ENCODE peak calls at places on chromosome 2, in six cellular contexts. One of them, this sample, is unnamed.
A peak's percentile ranks its signal among the peaks of the same experiment; 100 is the strongest.

GRCh38 chr2:239249781-239250180 is 151.0 kb downstream of the HDAC4 start:
- DNase-seq in NCI-H1105 treated with DMSO at 0.1 percent for 48 hours: no peak
- DNase-seq in activated CD8-positive, alpha-beta memory T cell treated with anti-CD3 and anti-CD28 coated beads, Interleukin-2, amount 50 U/mL, for 48 hours: no peak
- DNase-seq in posterior vena cava: peak; percentile 91
- DNase-seq in fibroblast of pulmonary artery: peak; percentile 84
- DNase-seq in anterior cingulate cortex: no peak
- DNase-seq in this sample: no peak

GRCh38 chr2:133400411-133400810 is 167.9 kb downstream of the NCKAP5 start:
- DNase-seq in NCI-H1105 treated with DMSO at 0.1 percent for 48 hours: no peak
- DNase-seq in activated CD8-positive, alpha-beta memory T cell treated with anti-CD3 and anti-CD28 coated beads, Interleukin-2, amount 50 U/mL, for 48 hours: no peak
- DNase-seq in posterior vena cava: no peak
- DNase-seq in fibroblast of pulmonary artery: no peak
- DNase-seq in anterior cingulate cortex: no peak
- DNase-seq in this sample: no peak

GRCh38 chr2:10039658-10040410 is 3.5 kb upstream of the KLF11 start:
- DNase-seq in NCI-H1105 treated with DMSO at 0.1 percent for 48 hours: no peak
- DNase-seq in activated CD8-positive, alpha-beta memory T cell treated with anti-CD3 and anti-CD28 coated beads, Interleukin-2, amount 50 U/mL, for 48 hours: no peak
- DNase-seq in posterior vena cava: peak; percentile 84
- DNase-seq in fibroblast of pulmonary artery: no peak
- DNase-seq in anterior cingulate cortex: peak; percentile 35
- DNase-seq in this sample: no peak

GRCh38 chr2:30757737-30758136 is 49.5 kb downstream of the CAPN13 start:
- DNase-seq in NCI-H1105 treated with DMSO at 0.1 percent for 48 hours: no peak
- DNase-seq in activated CD8-positive, alpha-beta memory T cell treated with anti-CD3 and anti-CD28 coated beads, Interleukin-2, amount 50 U/mL, for 48 hours: no peak
- DNase-seq in posterior vena cava: peak; percentile 76
- DNase-seq in fibroblast of pulmonary artery: no peak
- DNase-seq in anterior cingulate cortex: no peak
- DNase-seq in this sample: no peak

GRCh38 chr2:131036269-131036668 is 57.0 kb downstream of the FAM168B start:
- DNase-seq in NCI-H1105 treated with DMSO at 0.1 percent for 48 hours: no peak
- DNase-seq in activated CD8-positive, alpha-beta memory T cell treated with anti-CD3 and anti-CD28 coated beads, Interleukin-2, amount 50 U/mL, for 48 hours: no peak
- DNase-seq in posterior vena cava: no peak
- DNase-seq in fibroblast of pulmonary artery: no peak
- DNase-seq in anterior cingulate cortex: no peak
- DNase-seq in this sample: no peak

GRCh38 chr2:23524261-23524706 is 139.3 kb downstream of the KLHL29 start:
- DNase-seq in NCI-H1105 treated with DMSO at 0.1 percent for 48 hours: no peak
- DNase-seq in activated CD8-positive, alpha-beta memory T cell treated with anti-CD3 and anti-CD28 coated beads, Interleukin-2, amount 50 U/mL, for 48 hours: no peak
- DNase-seq in posterior vena cava: no peak
- DNase-seq in fibroblast of pulmonary artery: peak; percentile 28
- DNase-seq in anterior cingulate cortex: no peak
- DNase-seq in this sample: no peak

GRCh38 chr2:239025081-239025801 is 177.4 kb downstream of the TWIST2 start:
- DNase-seq in NCI-H1105 treated with DMSO at 0.1 percent for 48 hours: no peak
- DNase-seq in activated CD8-positive, alpha-beta memory T cell treated with anti-CD3 and anti-CD28 coated beads, Interleukin-2, amount 50 U/mL, for 48 hours: no peak
- DNase-seq in posterior vena cava: peak; percentile 72
- DNase-seq in fibroblast of pulmonary artery: peak; percentile 44
- DNase-seq in anterior cingulate cortex: no peak
- DNase-seq in this sample: no peak

GRCh38 chr2:135473567-135473966 is 57.5 kb downstream of the ZRANB3 start:
- DNase-seq in NCI-H1105 treated with DMSO at 0.1 percent for 48 hours: no peak
- DNase-seq in activated CD8-positive, alpha-beta memory T cell treated with anti-CD3 and anti-CD28 coated beads, Interleukin-2, amount 50 U/mL, for 48 hours: no peak
- DNase-seq in posterior vena cava: no peak
- DNase-seq in fibroblast of pulmonary artery: peak; percentile 52
- DNase-seq in anterior cingulate cortex: no peak
- DNase-seq in this sample: peak; percentile 1

GRCh38 chr2:32812316-32812715 is 134.4 kb upstream of the LTBP1 start:
- DNase-seq in NCI-H1105 treated with DMSO at 0.1 percent for 48 hours: no peak
- DNase-seq in activated CD8-positive, alpha-beta memory T cell treated with anti-CD3 and anti-CD28 coated beads, Interleukin-2, amount 50 U/mL, for 48 hours: no peak
- DNase-seq in posterior vena cava: no peak
- DNase-seq in fibroblast of pulmonary artery: peak; percentile 68
- DNase-seq in anterior cingulate cortex: no peak
- DNase-seq in this sample: no peak

GRCh38 chr2:240419321-240419720 is 16.1 kb upstream of the GPC1 start:
- DNase-seq in NCI-H1105 treated with DMSO at 0.1 percent for 48 hours: no peak
- DNase-seq in activated CD8-positive, alpha-beta memory T cell treated with anti-CD3 and anti-CD28 coated beads, Interleukin-2, amount 50 U/mL, for 48 hours: peak; percentile 13
- DNase-seq in posterior vena cava: peak; percentile 38
- DNase-seq in fibroblast of pulmonary artery: no peak
- DNase-seq in anterior cingulate cortex: no peak
- DNase-seq in this sample: no peak

GRCh38 chr2:126661702-126662465 is 5.9 kb downstream of the GYPC start:
- DNase-seq in NCI-H1105 treated with DMSO at 0.1 percent for 48 hours: no peak
- DNase-seq in activated CD8-positive, alpha-beta memory T cell treated with anti-CD3 and anti-CD28 coated beads, Interleukin-2, amount 50 U/mL, for 48 hours: no peak
- DNase-seq in posterior vena cava: peak; percentile 41
- DNase-seq in fibroblast of pulmonary artery: no peak
- DNase-seq in anterior cingulate cortex: no peak
- DNase-seq in this sample: no peak

GRCh38 chr2:15472133-15472532 is 89.0 kb downstream of the NBAS start:
- DNase-seq in NCI-H1105 treated with DMSO at 0.1 percent for 48 hours: no peak
- DNase-seq in activated CD8-positive, alpha-beta memory T cell treated with anti-CD3 and anti-CD28 coated beads, Interleukin-2, amount 50 U/mL, for 48 hours: no peak
- DNase-seq in posterior vena cava: no peak
- DNase-seq in fibroblast of pulmonary artery: no peak
- DNase-seq in anterior cingulate cortex: no peak
- DNase-seq in this sample: no peak

GRCh38 chr2:156332452-156333273 is at the start of gene NR4A2:
- DNase-seq in NCI-H1105 treated with DMSO at 0.1 percent for 48 hours: peak; percentile 73
- DNase-seq in activated CD8-positive, alpha-beta memory T cell treated with anti-CD3 and anti-CD28 coated beads, Interleukin-2, amount 50 U/mL, for 48 hours: peak; percentile 92
- DNase-seq in posterior vena cava: peak; percentile 97
- DNase-seq in fibroblast of pulmonary artery: peak; percentile 95
- DNase-seq in anterior cingulate cortex: peak; percentile 76
- DNase-seq in this sample: no peak

GRCh38 chr2:240060977-240061591 is 7.8 kb upstream of the OR6B3 start:
- DNase-seq in NCI-H1105 treated with DMSO at 0.1 percent for 48 hours: peak; percentile 34
- DNase-seq in activated CD8-positive, alpha-beta memory T cell treated with anti-CD3 and anti-CD28 coated beads, Interleukin-2, amount 50 U/mL, for 48 hours: no peak
- DNase-seq in posterior vena cava: no peak
- DNase-seq in fibroblast of pulmonary artery: peak; percentile 64
- DNase-seq in anterior cingulate cortex: no peak
- DNase-seq in this sample: peak; percentile 15

GRCh38 chr2:235651643-235652042 is 157.8 kb downstream of the AGAP1 start:
- DNase-seq in NCI-H1105 treated with DMSO at 0.1 percent for 48 hours: no peak
- DNase-seq in activated CD8-positive, alpha-beta memory T cell treated with anti-CD3 and anti-CD28 coated beads, Interleukin-2, amount 50 U/mL, for 48 hours: no peak
- DNase-seq in posterior vena cava: no peak
- DNase-seq in fibroblast of pulmonary artery: no peak
- DNase-seq in anterior cingulate cortex: no peak
- DNase-seq in this sample: no peak

GRCh38 chr2:203567786-203568185 is 32.7 kb upstream of the RAPH1 start:
- DNase-seq in NCI-H1105 treated with DMSO at 0.1 percent for 48 hours: no peak
- DNase-seq in activated CD8-positive, alpha-beta memory T cell treated with anti-CD3 and anti-CD28 coated beads, Interleukin-2, amount 50 U/mL, for 48 hours: no peak
- DNase-seq in posterior vena cava: no peak
- DNase-seq in fibroblast of pulmonary artery: peak; percentile 30
- DNase-seq in anterior cingulate cortex: no peak
- DNase-seq in this sample: no peak

GRCh38 chr2:170310876-170311502 is 133.0 kb downstream of the MYO3B start:
- DNase-seq in NCI-H1105 treated with DMSO at 0.1 percent for 48 hours: no peak
- DNase-seq in activated CD8-positive, alpha-beta memory T cell treated with anti-CD3 and anti-CD28 coated beads, Interleukin-2, amount 50 U/mL, for 48 hours: no peak
- DNase-seq in posterior vena cava: no peak
- DNase-seq in fibroblast of pulmonary artery: no peak
- DNase-seq in anterior cingulate cortex: no peak
- DNase-seq in this sample: no peak

GRCh38 chr2:183029219-183029618 is 9.0 kb downstream of the NCKAP1 start:
- DNase-seq in NCI-H1105 treated with DMSO at 0.1 percent for 48 hours: no peak
- DNase-seq in activated CD8-positive, alpha-beta memory T cell treated with anti-CD3 and anti-CD28 coated beads, Interleukin-2, amount 50 U/mL, for 48 hours: no peak
- DNase-seq in posterior vena cava: no peak
- DNase-seq in fibroblast of pulmonary artery: peak; percentile 21
- DNase-seq in anterior cingulate cortex: no peak
- DNase-seq in this sample: no peak

GRCh38 chr2:149527998-149528775 is 59.4 kb downstream of the MMADHC start:
- DNase-seq in NCI-H1105 treated with DMSO at 0.1 percent for 48 hours: no peak
- DNase-seq in activated CD8-positive, alpha-beta memory T cell treated with anti-CD3 and anti-CD28 coated beads, Interleukin-2, amount 50 U/mL, for 48 hours: no peak
- DNase-seq in posterior vena cava: no peak
- DNase-seq in fibroblast of pulmonary artery: no peak
- DNase-seq in anterior cingulate cortex: no peak
- DNase-seq in this sample: no peak

GRCh38 chr2:119649364-119649917 is 29.6 kb upstream of the TMEM177 start:
- DNase-seq in NCI-H1105 treated with DMSO at 0.1 percent for 48 hours: no peak
- DNase-seq in activated CD8-positive, alpha-beta memory T cell treated with anti-CD3 and anti-CD28 coated beads, Interleukin-2, amount 50 U/mL, for 48 hours: no peak
- DNase-seq in posterior vena cava: no peak
- DNase-seq in fibroblast of pulmonary artery: peak; percentile 56
- DNase-seq in anterior cingulate cortex: no peak
- DNase-seq in this sample: no peak

GRCh38 chr2:1887915-1888314 is 143.6 kb upstream of the PXDN start:
- DNase-seq in NCI-H1105 treated with DMSO at 0.1 percent for 48 hours: no peak
- DNase-seq in activated CD8-positive, alpha-beta memory T cell treated with anti-CD3 and anti-CD28 coated beads, Interleukin-2, amount 50 U/mL, for 48 hours: no peak
- DNase-seq in posterior vena cava: no peak
- DNase-seq in fibroblast of pulmonary artery: peak; percentile 21
- DNase-seq in anterior cingulate cortex: no peak
- DNase-seq in this sample: no peak

GRCh38 chr2:32360416-32360815 is 3.6 kb downstream of the BIRC6 start:
- DNase-seq in NCI-H1105 treated with DMSO at 0.1 percent for 48 hours: no peak
- DNase-seq in activated CD8-positive, alpha-beta memory T cell treated with anti-CD3 and anti-CD28 coated beads, Interleukin-2, amount 50 U/mL, for 48 hours: no peak
- DNase-seq in posterior vena cava: no peak
- DNase-seq in fibroblast of pulmonary artery: peak; percentile 31
- DNase-seq in anterior cingulate cortex: no peak
- DNase-seq in this sample: no peak

GRCh38 chr2:33074197-33074596 is 127.4 kb downstream of the LTBP1 start:
- DNase-seq in NCI-H1105 treated with DMSO at 0.1 percent for 48 hours: no peak
- DNase-seq in activated CD8-positive, alpha-beta memory T cell treated with anti-CD3 and anti-CD28 coated beads, Interleukin-2, amount 50 U/mL, for 48 hours: no peak
- DNase-seq in posterior vena cava: no peak
- DNase-seq in fibroblast of pulmonary artery: no peak
- DNase-seq in anterior cingulate cortex: no peak
- DNase-seq in this sample: no peak

GRCh38 chr2:96751800-96752199 is 8.9 kb upstream of the CNNM4 start:
- DNase-seq in NCI-H1105 treated with DMSO at 0.1 percent for 48 hours: no peak
- DNase-seq in activated CD8-positive, alpha-beta memory T cell treated with anti-CD3 and anti-CD28 coated beads, Interleukin-2, amount 50 U/mL, for 48 hours: no peak
- DNase-seq in posterior vena cava: no peak
- DNase-seq in fibroblast of pulmonary artery: no peak
- DNase-seq in anterior cingulate cortex: no peak
- DNase-seq in this sample: no peak

GRCh38 chr2:212227755-212228154 is 310.8 kb downstream of the ERBB4 start:
- DNase-seq in NCI-H1105 treated with DMSO at 0.1 percent for 48 hours: peak; percentile 88
- DNase-seq in activated CD8-positive, alpha-beta memory T cell treated with anti-CD3 and anti-CD28 coated beads, Interleukin-2, amount 50 U/mL, for 48 hours: no peak
- DNase-seq in posterior vena cava: no peak
- DNase-seq in fibroblast of pulmonary artery: peak; percentile 92
- DNase-seq in anterior cingulate cortex: no peak
- DNase-seq in this sample: no peak

GRCh38 chr2:189350515-189351209 is 90.6 kb upstream of the WDR75 start:
- DNase-seq in NCI-H1105 treated with DMSO at 0.1 percent for 48 hours: no peak
- DNase-seq in activated CD8-positive, alpha-beta memory T cell treated with anti-CD3 and anti-CD28 coated beads, Interleukin-2, amount 50 U/mL, for 48 hours: no peak
- DNase-seq in posterior vena cava: no peak
- DNase-seq in fibroblast of pulmonary artery: peak; percentile 80
- DNase-seq in anterior cingulate cortex: no peak
- DNase-seq in this sample: no peak

GRCh38 chr2:186852508-186852907 is 3.5 kb upstream of the ZSWIM2 start:
- DNase-seq in NCI-H1105 treated with DMSO at 0.1 percent for 48 hours: peak; percentile 87
- DNase-seq in activated CD8-positive, alpha-beta memory T cell treated with anti-CD3 and anti-CD28 coated beads, Interleukin-2, amount 50 U/mL, for 48 hours: no peak
- DNase-seq in posterior vena cava: no peak
- DNase-seq in fibroblast of pulmonary artery: no peak
- DNase-seq in anterior cingulate cortex: no peak
- DNase-seq in this sample: no peak

GRCh38 chr2:68157002-68157401 is 686 bp upstream of the PNO1 start:
- DNase-seq in NCI-H1105 treated with DMSO at 0.1 percent for 48 hours: no peak
- DNase-seq in activated CD8-positive, alpha-beta memory T cell treated with anti-CD3 and anti-CD28 coated beads, Interleukin-2, amount 50 U/mL, for 48 hours: no peak
- DNase-seq in posterior vena cava: no peak
- DNase-seq in fibroblast of pulmonary artery: no peak
- DNase-seq in anterior cingulate cortex: no peak
- DNase-seq in this sample: no peak

GRCh38 chr2:26384183-26384582 is 17.5 kb upstream of the DRC1 start:
- DNase-seq in NCI-H1105 treated with DMSO at 0.1 percent for 48 hours: no peak
- DNase-seq in activated CD8-positive, alpha-beta memory T cell treated with anti-CD3 and anti-CD28 coated beads, Interleukin-2, amount 50 U/mL, for 48 hours: no peak
- DNase-seq in posterior vena cava: no peak
- DNase-seq in fibroblast of pulmonary artery: no peak
- DNase-seq in anterior cingulate cortex: no peak
- DNase-seq in this sample: no peak

GRCh38 chr2:177076636-177077179 is 135.9 kb upstream of the HNRNPA3 start:
- DNase-seq in NCI-H1105 treated with DMSO at 0.1 percent for 48 hours: no peak
- DNase-seq in activated CD8-positive, alpha-beta memory T cell treated with anti-CD3 and anti-CD28 coated beads, Interleukin-2, amount 50 U/mL, for 48 hours: no peak
- DNase-seq in posterior vena cava: no peak
- DNase-seq in fibroblast of pulmonary artery: no peak
- DNase-seq in anterior cingulate cortex: no peak
- DNase-seq in this sample: no peak

GRCh38 chr2:63486861-63487290 is 101.4 kb downstream of the WDPCP start:
- DNase-seq in NCI-H1105 treated with DMSO at 0.1 percent for 48 hours: peak; percentile 2
- DNase-seq in activated CD8-positive, alpha-beta memory T cell treated with anti-CD3 and anti-CD28 coated beads, Interleukin-2, amount 50 U/mL, for 48 hours: no peak
- DNase-seq in posterior vena cava: no peak
- DNase-seq in fibroblast of pulmonary artery: no peak
- DNase-seq in anterior cingulate cortex: no peak
- DNase-seq in this sample: no peak

GRCh38 chr2:134372611-134373131 is 118.8 kb downstream of the MGAT5 start:
- DNase-seq in NCI-H1105 treated with DMSO at 0.1 percent for 48 hours: no peak
- DNase-seq in activated CD8-positive, alpha-beta memory T cell treated with anti-CD3 and anti-CD28 coated beads, Interleukin-2, amount 50 U/mL, for 48 hours: no peak
- DNase-seq in posterior vena cava: peak; percentile 82
- DNase-seq in fibroblast of pulmonary artery: peak; percentile 70
- DNase-seq in anterior cingulate cortex: peak; percentile 33
- DNase-seq in this sample: no peak

GRCh38 chr2:63983986-63984605 is 35.1 kb downstream of the VPS54 start:
- DNase-seq in NCI-H1105 treated with DMSO at 0.1 percent for 48 hours: no peak
- DNase-seq in activated CD8-positive, alpha-beta memory T cell treated with anti-CD3 and anti-CD28 coated beads, Interleukin-2, amount 50 U/mL, for 48 hours: no peak
- DNase-seq in posterior vena cava: no peak
- DNase-seq in fibroblast of pulmonary artery: no peak
- DNase-seq in anterior cingulate cortex: no peak
- DNase-seq in this sample: no peak

GRCh38 chr2:64327510-64328414 is 126.2 kb upstream of the LGALSL start:
- DNase-seq in NCI-H1105 treated with DMSO at 0.1 percent for 48 hours: peak; percentile 17
- DNase-seq in activated CD8-positive, alpha-beta memory T cell treated with anti-CD3 and anti-CD28 coated beads, Interleukin-2, amount 50 U/mL, for 48 hours: peak; percentile 72
- DNase-seq in posterior vena cava: no peak
- DNase-seq in fibroblast of pulmonary artery: peak; percentile 54
- DNase-seq in anterior cingulate cortex: peak; percentile 59
- DNase-seq in this sample: no peak

GRCh38 chr2:122150546-122150945 is 395.1 kb downstream of the TSN start:
- DNase-seq in NCI-H1105 treated with DMSO at 0.1 percent for 48 hours: no peak
- DNase-seq in activated CD8-positive, alpha-beta memory T cell treated with anti-CD3 and anti-CD28 coated beads, Interleukin-2, amount 50 U/mL, for 48 hours: no peak
- DNase-seq in posterior vena cava: no peak
- DNase-seq in fibroblast of pulmonary artery: no peak
- DNase-seq in anterior cingulate cortex: no peak
- DNase-seq in this sample: no peak

GRCh38 chr2:4024561-4024960 is 321.2 kb downstream of the DCDC2C start:
- DNase-seq in NCI-H1105 treated with DMSO at 0.1 percent for 48 hours: no peak
- DNase-seq in activated CD8-positive, alpha-beta memory T cell treated with anti-CD3 and anti-CD28 coated beads, Interleukin-2, amount 50 U/mL, for 48 hours: no peak
- DNase-seq in posterior vena cava: no peak
- DNase-seq in fibroblast of pulmonary artery: no peak
- DNase-seq in anterior cingulate cortex: no peak
- DNase-seq in this sample: no peak

This sample was measured in GM12864.